ENCODE peak calls at places on chromosome 13, in nine cellular contexts. C is left lung, E is hepatocyte, A is heart right ventricle, F is thoracic aorta, Z is GM23338, D is breast epithelium, B is colonic mucosa, M is tibial nerve. Y is an unnamed sample. For H3K4me1, the result is how much of the 10 kb centered on the place peaks cover.

GRCh38 chr13:75469087-75469486 is 12.9 kb downstream of the TBC1D4 start:
- DNase-seq in C (no peak), E (no peak), A (no peak), F (no peak), Z (peak), D (no peak), B (no peak), M (no peak), Y (no peak)

GRCh38 chr13:26867451-26868067 is 107.0 kb upstream of the GPR12 start:
- DNase-seq in C (no peak), E (peak), A (no peak), F (no peak), Z (peak), D (no peak), B (peak), M (no peak), Y (no peak)

GRCh38 chr13:75368167-75368566 is 113.8 kb downstream of the TBC1D4 start:
- DNase-seq in C (no peak), E (peak), A (no peak), F (peak), Z (no peak), D (no peak), B (no peak), M (peak), Y (no peak)

GRCh38 chr13:105572401-105572800 is 963.1 kb downstream of the EFNB2 start:
- DNase-seq in C (no peak), E (no peak), A (no peak), F (no peak), Z (no peak), D (no peak), B (no peak), M (no peak), Y (no peak)

GRCh38 chr13:109274188-109274821 is 512.1 kb downstream of the IRS2 start:
- DNase-seq in C (no peak), E (peak), A (no peak), F (no peak), Z (peak), D (no peak), B (no peak), M (no peak), Y (no peak)

GRCh38 chr13:75123428-75123827 is 358.5 kb downstream of the TBC1D4 start:
- DNase-seq in C (no peak), E (no peak), A (no peak), F (no peak), Z (no peak), D (no peak), B (no peak), M (no peak), Y (no peak)

GRCh38 chr13:94552095-94552494 is 43.9 kb downstream of the TGDS start:
- DNase-seq in C (no peak), E (no peak), A (no peak), F (no peak), Z (no peak), D (no peak), B (no peak), M (no peak), Y (no peak)

GRCh38 chr13:113029487-113030258 is 60.7 kb downstream of the MCF2L start:
- DNase-seq in C (peak), E (peak), A (peak), F (no peak), Z (peak), D (no peak), B (peak), M (no peak), Y (no peak)

GRCh38 chr13:112073245-112074138 is 6.5 kb downstream of the SOX1 start:
- DNase-seq in C (peak), E (no peak), A (no peak), F (no peak), Z (peak), D (no peak), B (no peak), M (no peak), Y (no peak)

GRCh38 chr13:41764558-41764957 is 196.4 kb downstream of the VWA8 start:
- DNase-seq in C (no peak), E (no peak), A (no peak), F (no peak), Z (no peak), D (no peak), B (no peak), M (no peak), Y (no peak)

GRCh38 chr13:26561636-26562537 is 4.4 kb downstream of the WASF3 start:
- DNase-seq in C (no peak), E (peak), A (no peak), F (no peak), Z (peak), D (no peak), B (no peak), M (no peak), Y (no peak)

GRCh38 chr13:50334944-50335343 is 319.7 kb downstream of the KCNRG start:
- DNase-seq in C (no peak), E (peak), A (no peak), F (no peak), Z (no peak), D (no peak), B (no peak), M (no peak), Y (no peak)

GRCh38 chr13:110312669-110313031 is 5.6 kb downstream of the COL4A2 start:
- DNase-seq in C (no peak), E (peak), A (no peak), F (no peak), Z (no peak), D (no peak), B (no peak), M (no peak), Y (no peak)

GRCh38 chr13:51846756-51847155 is 1.8 kb upstream of the TMEM272 start:
- DNase-seq in C (no peak), E (no peak), A (no peak), F (no peak), Z (no peak), D (no peak), B (no peak), M (no peak), Y (no peak)

GRCh38 chr13:75470676-75471075 is 11.3 kb downstream of the TBC1D4 start:
- DNase-seq in C (no peak), E (no peak), A (no peak), F (no peak), Z (no peak), D (no peak), B (no peak), M (no peak), Y (no peak)

GRCh38 chr13:35882722-35883497 is 248.3 kb downstream of the DCLK1 start:
- DNase-seq in C (no peak), E (no peak), A (no peak), F (no peak), Z (no peak), D (no peak), B (no peak), M (no peak), Y (no peak)

GRCh38 chr13:106471957-106472543 is 63.4 kb downstream of the EFNB2 start:
- DNase-seq in C (peak), E (peak), A (no peak), F (peak), Z (peak), D (no peak), B (peak), M (no peak), Y (no peak)

GRCh38 chr13:52374389-52374788 is 31.6 kb downstream of the THSD1 start:
- DNase-seq in C (no peak), E (no peak), A (no peak), F (no peak), Z (no peak), D (no peak), B (no peak), M (no peak), Y (no peak)

GRCh38 chr13:42380420-42381164 is 108.6 kb downstream of the AKAP11 start:
- DNase-seq in C (no peak), E (no peak), A (no peak), F (no peak), Z (no peak), D (no peak), B (no peak), M (no peak), Y (peak)

GRCh38 chr13:46605089-46605488 is 52.1 kb downstream of the LRCH1 start:
- DNase-seq in C (no peak), E (no peak), A (no peak), F (no peak), Z (no peak), D (no peak), B (no peak), M (no peak), Y (no peak)

GRCh38 chr13:46607768-46608553 is 55.0 kb downstream of the LRCH1 start:
- DNase-seq in C (no peak), E (peak), A (no peak), F (no peak), Z (no peak), D (no peak), B (no peak), M (no peak), Y (no peak)

GRCh38 chr13:46605824-46606554 is 53.0 kb downstream of the LRCH1 start:
- DNase-seq in C (no peak), E (no peak), A (no peak), F (no peak), Z (no peak), D (no peak), B (no peak), M (no peak), Y (no peak)

GRCh38 chr13:46609052-46609451 is 56.1 kb downstream of the LRCH1 start:
- DNase-seq in C (no peak), E (no peak), A (no peak), F (no peak), Z (no peak), D (no peak), B (no peak), M (no peak), Y (no peak)

GRCh38 chr13:46606915-46607413 is 54.0 kb downstream of the LRCH1 start:
- DNase-seq in C (no peak), E (no peak), A (no peak), F (no peak), Z (no peak), D (no peak), B (no peak), M (no peak), Y (no peak)
- H3K4me1 ChIP-seq in C (under half), E (under half), A (half or more), F (half or more), Z (under half), D (under half), B (under half), M (under half), Y (under half)

DNA sequence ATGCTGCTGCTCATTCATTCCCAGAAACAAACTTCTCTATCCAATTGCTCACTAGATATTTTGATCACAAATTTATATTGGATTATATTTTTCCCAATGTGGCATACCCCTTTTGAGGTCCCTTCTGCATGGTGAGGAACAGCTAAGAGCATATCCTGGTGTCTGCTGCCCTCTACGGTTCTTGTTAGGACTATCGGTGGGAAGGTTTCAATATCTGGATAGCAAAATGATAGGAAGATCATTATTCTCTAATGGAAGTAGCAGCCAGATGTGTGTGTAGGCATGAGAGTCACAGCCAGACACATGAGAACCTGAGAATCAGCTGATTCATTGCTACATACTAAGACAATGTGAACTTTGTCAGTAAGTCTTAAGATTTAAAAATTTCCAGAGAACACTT is 1422.4 kb upstream of the MIR17HG start:
- DNase-seq in C (no peak), E (peak), A (no peak), F (no peak), Z (peak), D (no peak), B (no peak), M (no peak), Y (no peak)
- TF ChIP-seq CTCF in C (peak), E (peak), A (peak), F (no peak), Z (peak), D (no peak), B (no peak), M (no peak), Y (no peak)

GRCh38 chr13:66657165-66657895 is 572.8 kb downstream of the PCDH9 start:
- DNase-seq in C (peak), E (peak), A (peak), F (no peak), Z (peak), D (peak), B (no peak), M (peak), Y (no peak)

GRCh38 chr13:66663206-66663605 is 566.9 kb downstream of the PCDH9 start:
- DNase-seq in C (no peak), E (no peak), A (no peak), F (no peak), Z (no peak), D (no peak), B (no peak), M (no peak), Y (no peak)

GRCh38 chr13:66661336-66661735 is 568.8 kb downstream of the PCDH9 start:
- DNase-seq in C (no peak), E (no peak), A (no peak), F (no peak), Z (no peak), D (no peak), B (no peak), M (no peak), Y (no peak)

GRCh38 chr13:66659291-66660012 is 570.7 kb downstream of the PCDH9 start:
- DNase-seq in C (no peak), E (no peak), A (no peak), F (no peak), Z (no peak), D (no peak), B (no peak), M (no peak), Y (no peak)

GRCh38 chr13:66660013-66660804 is 569.9 kb downstream of the PCDH9 start:
- DNase-seq in C (no peak), E (peak), A (no peak), F (no peak), Z (no peak), D (no peak), B (no peak), M (no peak), Y (no peak)
- H3K4me1 ChIP-seq in C (under half), E (under half), A (under half), F (under half), Z (under half), D (under half), B (under half), M (under half), Y (under half)

GRCh38 chr13:21402586-21403307 is 56.4 kb downstream of the ZDHHC20 start:
- DNase-seq in C (no peak), E (no peak), A (no peak), F (no peak), Z (no peak), D (no peak), B (no peak), M (no peak), Y (no peak)
- TF ChIP-seq CTCF in C (no peak), E (no peak), A (no peak), F (no peak), Z (no peak), D (no peak), B (no peak), M (no peak), Y (no peak)

GRCh38 chr13:102139626-102140025 is 262.2 kb downstream of the FGF14 start:
- DNase-seq in C (no peak), E (no peak), A (no peak), F (no peak), Z (no peak), D (no peak), B (no peak), M (no peak), Y (no peak)

GRCh38 chr13:102141625-102142472 is 260.0 kb downstream of the FGF14 start:
- DNase-seq in C (no peak), E (peak), A (no peak), F (no peak), Z (peak), D (no peak), B (no peak), M (no peak), Y (no peak)

GRCh38 chr13:102145750-102146149 is 256.1 kb downstream of the FGF14 start:
- DNase-seq in C (no peak), E (no peak), A (no peak), F (no peak), Z (no peak), D (no peak), B (no peak), M (no peak), Y (no peak)

GRCh38 chr13:102138635-102139225 is 263.1 kb downstream of the FGF14 start:
- DNase-seq in C (no peak), E (no peak), A (no peak), F (no peak), Z (no peak), D (no peak), B (no peak), M (no peak), Y (no peak)

GRCh38 chr13:102142473-102142826 is 259.4 kb downstream of the FGF14 start:
- DNase-seq in C (no peak), E (no peak), A (no peak), F (no peak), Z (no peak), D (no peak), B (no peak), M (no peak), Y (no peak)
- H3K4me1 ChIP-seq in C (under half), E (under half), A (under half), F (under half), Z (under half), D (under half), B (under half), M (under half), Y (under half)

DNA sequence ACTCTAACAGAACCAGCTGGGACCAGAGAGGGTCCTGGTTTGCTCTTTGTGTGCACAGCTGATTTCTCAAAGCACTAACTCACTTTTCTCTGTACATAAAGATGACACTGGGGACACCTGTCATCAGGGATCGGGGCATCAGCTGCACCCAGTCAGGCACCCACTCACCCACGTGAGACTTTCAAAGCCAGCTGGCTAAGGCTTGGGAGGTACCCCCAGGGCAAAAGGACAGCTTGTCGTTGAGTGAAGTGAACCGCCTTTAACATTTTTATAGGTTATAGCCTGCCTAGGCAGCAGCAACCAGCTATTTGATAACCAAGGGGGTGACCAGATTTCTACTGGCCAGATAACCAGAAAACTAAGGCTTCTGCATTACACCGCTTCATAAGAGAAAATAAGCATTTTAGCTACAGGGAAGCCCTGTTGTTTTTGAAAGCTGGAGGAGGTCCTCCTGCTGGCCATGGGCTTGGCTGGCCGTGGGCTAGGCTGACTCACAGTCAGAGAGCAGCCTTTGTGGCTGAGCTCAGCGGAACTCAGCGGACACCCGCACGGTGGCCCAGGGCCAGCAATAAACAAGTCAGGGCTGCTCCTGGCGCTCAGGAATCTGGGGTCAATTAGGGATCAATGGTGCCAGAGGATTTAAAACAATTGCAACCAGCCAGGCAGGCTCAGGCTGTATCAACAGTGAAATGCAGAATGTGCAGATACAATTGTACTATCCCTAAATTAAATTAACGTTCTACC is 57.1 kb downstream of the ALOX5AP start:
- DNase-seq in C (peak), E (peak), A (peak), F (peak), Z (peak), D (peak), B (peak), M (peak), Y (peak)
- TF ChIP-seq CTCF in C (no peak), E (peak), A (peak), F (peak), Z (no peak), D (peak), B (no peak), M (peak), Y (peak)

DNA sequence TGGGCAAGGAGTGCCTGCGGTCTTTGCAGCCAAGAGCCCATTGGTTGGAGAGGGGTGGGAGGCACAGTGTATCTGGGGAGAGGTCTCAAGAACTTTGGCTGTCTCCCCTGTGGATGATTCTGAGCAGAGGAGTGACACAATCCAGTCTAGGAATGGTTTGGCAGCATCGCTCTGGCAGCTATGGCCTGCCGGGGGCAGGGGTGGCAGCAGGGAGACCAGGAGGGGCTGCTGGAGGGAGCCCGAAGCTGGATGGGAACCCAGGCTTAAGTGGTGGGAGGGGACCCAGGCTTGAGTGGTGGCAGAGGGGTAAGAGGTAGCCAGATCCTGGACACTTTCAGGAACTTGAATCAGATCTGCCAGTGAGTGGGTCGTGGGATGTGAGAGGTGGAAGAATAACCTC is 30.1 kb upstream of the C1QTNF9 start:
- DNase-seq in C (no peak), E (no peak), A (no peak), F (no peak), Z (no peak), D (no peak), B (no peak), M (no peak), Y (no peak)
- H3K4me1 ChIP-seq in C (under half), E (under half), A (under half), F (under half), Z (under half), D (under half), B (under half), M (under half), Y (under half)